ENCODE peak calls at places on chromosomes 12 and 14, in six cellular contexts. S is left ventricle myocardium inferior; Q is naive thymus-derived CD4-positive, alpha-beta T cell; M is CD4-positive, CD25-positive, alpha-beta regulatory T cell; X is CD8-positive, alpha-beta memory T cell; Z is upper lobe of left lung. F is an unnamed sample.

GRCh38 chr12:119565404-119565803 is 28.2 kb upstream of the TMEM233 start:
- DNase-seq in X (no peak), M (no peak), Z (no peak), S (no peak), Q (no peak), F (no peak)

GRCh38 chr14:69559581-69560011 is 15.1 kb downstream of the CCDC177 start:
- DNase-seq in M (no peak), Z (no peak), S (no peak), Q (no peak), X (no peak), F (no peak)

GRCh38 chr14:24430143-24430681 is 458 bp downstream of the KHNYN start:
- DNase-seq in Q (peak; percentile 56), Z (peak; percentile 95), X (peak; percentile 63), M (no peak), S (peak; percentile 87), F (peak; percentile 90)

GRCh38 chr12:49044660-49045059 is 15.9 kb downstream of the KMT2D start:
- DNase-seq in S (no peak), X (no peak), Z (peak; percentile 33), Q (no peak), M (no peak), F (no peak)

GRCh38 chr14:104974665-104975390 is 3.3 kb downstream of the AHNAK2 start:
- DNase-seq in S (peak; percentile 9), Z (no peak), X (no peak), Q (no peak), M (no peak), F (no peak)

GRCh38 chr12:53694746-53695145 is 18.9 kb upstream of the ATP5MC2 start:
- DNase-seq in S (no peak), Z (peak; percentile 29), M (no peak), Q (no peak), X (no peak), F (no peak)

GRCh38 chr12:120767071-120768024 is 41.7 kb downstream of the ACADS start:
- DNase-seq in M (no peak), X (no peak), Z (no peak), S (no peak), Q (no peak), F (no peak)

GRCh38 chr12:46661161-46661845 is 164.5 kb downstream of the SLC38A4 start:
- DNase-seq in Q (peak; percentile 51), M (no peak), X (no peak), Z (no peak), S (no peak), F (no peak)

GRCh38 chr14:103164786-103165185 is 41.5 kb downstream of the TNFAIP2 start:
- DNase-seq in M (no peak), Q (no peak), X (no peak), S (no peak), Z (peak; percentile 62), F (no peak)
- H3K4me3 ChIP-seq in M (no peak overlapping the region), Q (no peak overlapping the region), X (no peak overlapping the region), S (no peak overlapping the region), Z (no peak overlapping the region), F (no peak overlapping the region)

GRCh38 chr14:101577221-101577909 is 16.1 kb downstream of the DIO3 start:
- DNase-seq in M (no peak), X (no peak), Z (no peak), Q (no peak), S (no peak), F (no peak)

GRCh38 chr14:101575581-101575980 is 14.3 kb downstream of the DIO3 start:
- DNase-seq in M (no peak), Z (no peak), S (no peak), Q (no peak), X (no peak), F (no peak)

GRCh38 chr14:101581806-101582205 is 20.5 kb downstream of the DIO3 start:
- DNase-seq in Q (no peak), S (no peak), M (no peak), X (peak; percentile 19), Z (peak; percentile 26), F (no peak)

GRCh38 chr14:101579372-101580080 is 18.2 kb downstream of the DIO3 start:
- DNase-seq in M (no peak), Z (no peak), Q (no peak), S (no peak), X (peak; percentile 19), F (no peak)

GRCh38 chr14:101578489-101578888 is 17.2 kb downstream of the DIO3 start:
- DNase-seq in Z (no peak), S (no peak), Q (no peak), X (no peak), M (no peak), F (no peak)
- H3K27ac ChIP-seq in Z (no peak overlapping the region), S (no peak overlapping the region), Q (no peak overlapping the region), X (no peak overlapping the region), M (no peak overlapping the region), F (no peak overlapping the region)

GRCh38 chr14:52944267-52944666 is 6.6 kb downstream of the FERMT2 start:
- DNase-seq in X (no peak), Z (no peak), S (no peak), Q (no peak), M (no peak), F (no peak)
- H3K4me1 ChIP-seq in X (peaks cover 4% of the 10 kb centered on the region), Z (peaks cover 11% of the 10 kb centered on the region), S (peaks cover 94% of the 10 kb centered on the region), Q (no peaks in the 10 kb centered on the region), M (peaks cover 5% of the 10 kb centered on the region), F (peaks cover 45% of the 10 kb centered on the region)

GRCh38 chr12:25266522-25266921 is 15.8 kb upstream of the KRAS start:
- DNase-seq in Z (no peak), M (no peak), Q (no peak), X (no peak), S (no peak), F (no peak)
- H3K4me3 ChIP-seq in Z (no peak overlapping the region), M (no peak overlapping the region), Q (no peak overlapping the region), X (no peak overlapping the region), S (no peak overlapping the region), F (no peak overlapping the region)

DNA sequence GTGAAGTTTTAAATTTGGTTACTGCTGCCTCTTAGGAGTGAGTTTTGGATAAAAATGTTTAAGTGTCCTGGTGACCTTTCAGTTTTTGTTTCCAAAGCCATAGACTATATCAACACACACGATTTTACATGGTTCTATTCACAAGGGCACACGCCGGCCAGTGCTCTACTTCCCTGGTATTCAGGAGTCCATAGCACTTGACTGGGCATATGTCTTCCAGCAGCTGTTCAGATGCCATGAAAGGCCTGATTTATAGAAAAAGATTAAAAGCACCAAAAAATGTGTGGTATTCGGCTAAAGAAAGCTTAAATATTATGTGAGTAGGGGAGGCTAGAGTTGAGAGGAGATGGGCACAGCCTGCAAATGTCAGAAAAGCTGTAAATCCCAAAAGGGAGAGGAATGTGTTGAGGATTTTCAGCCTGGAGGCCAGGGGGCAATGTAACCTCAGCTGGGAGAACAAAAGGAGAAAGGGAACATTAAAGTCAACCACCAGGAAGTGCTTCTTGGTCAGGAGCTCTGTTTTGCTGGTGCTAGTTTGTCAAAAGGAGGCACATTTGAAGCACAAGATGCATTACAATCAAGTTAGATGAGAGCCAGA is 478.4 kb downstream of the RAD51B start:
- DNase-seq in M (no peak), X (no peak), Z (no peak), S (no peak), Q (no peak), F (no peak)
- H3K27ac ChIP-seq in M (no peak overlapping the region), X (no peak overlapping the region), Z (no peak overlapping the region), S (no peak overlapping the region), Q (no peak overlapping the region), F (no peak overlapping the region)

DNA sequence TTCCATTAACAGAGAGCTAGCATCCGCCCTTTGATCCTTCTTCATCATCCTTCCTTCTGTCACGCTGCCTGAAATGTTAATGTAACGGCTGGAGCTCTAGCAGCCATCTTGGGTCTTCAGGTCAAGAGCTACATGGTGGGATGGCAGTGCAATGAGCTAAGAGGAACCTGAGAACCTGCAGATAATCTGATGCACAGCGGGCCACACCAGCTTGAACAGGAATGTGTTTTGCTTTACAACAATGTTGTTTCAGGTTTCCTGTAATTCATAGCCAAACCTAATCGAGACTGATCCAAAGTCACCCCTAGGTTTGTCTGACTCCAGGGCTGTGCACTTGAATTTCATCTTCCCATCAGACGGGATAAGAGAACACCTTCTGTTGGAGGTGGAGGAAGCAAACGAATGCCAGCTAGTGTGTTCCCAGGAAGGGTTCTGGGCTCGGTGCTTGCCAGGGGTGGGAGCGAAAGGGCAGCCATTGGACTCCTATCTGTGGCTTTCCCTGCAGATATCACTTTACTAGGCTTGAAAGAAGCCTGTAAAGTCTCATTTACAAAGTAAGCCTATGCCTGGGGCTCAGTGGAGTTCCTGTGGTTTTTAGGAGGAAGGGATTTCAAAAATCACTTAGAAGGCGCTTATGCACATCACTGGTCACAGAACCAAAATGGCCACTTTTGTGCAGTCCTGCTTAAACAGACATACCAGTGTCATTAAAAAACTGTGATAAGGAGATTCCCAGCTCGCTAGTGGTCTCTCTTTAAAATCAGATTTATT is 22.9 kb downstream of the CLMN start:
- DNase-seq in Z (no peak), S (no peak), M (no peak), Q (no peak), X (no peak), F (no peak)
- H3K4me1 ChIP-seq in Z (peaks cover 4% of the 10 kb centered on the region), S (peaks cover 23% of the 10 kb centered on the region), M (no peaks in the 10 kb centered on the region), Q (no peaks in the 10 kb centered on the region), X (no peaks in the 10 kb centered on the region), F (peaks cover 3% of the 10 kb centered on the region)

DNA sequence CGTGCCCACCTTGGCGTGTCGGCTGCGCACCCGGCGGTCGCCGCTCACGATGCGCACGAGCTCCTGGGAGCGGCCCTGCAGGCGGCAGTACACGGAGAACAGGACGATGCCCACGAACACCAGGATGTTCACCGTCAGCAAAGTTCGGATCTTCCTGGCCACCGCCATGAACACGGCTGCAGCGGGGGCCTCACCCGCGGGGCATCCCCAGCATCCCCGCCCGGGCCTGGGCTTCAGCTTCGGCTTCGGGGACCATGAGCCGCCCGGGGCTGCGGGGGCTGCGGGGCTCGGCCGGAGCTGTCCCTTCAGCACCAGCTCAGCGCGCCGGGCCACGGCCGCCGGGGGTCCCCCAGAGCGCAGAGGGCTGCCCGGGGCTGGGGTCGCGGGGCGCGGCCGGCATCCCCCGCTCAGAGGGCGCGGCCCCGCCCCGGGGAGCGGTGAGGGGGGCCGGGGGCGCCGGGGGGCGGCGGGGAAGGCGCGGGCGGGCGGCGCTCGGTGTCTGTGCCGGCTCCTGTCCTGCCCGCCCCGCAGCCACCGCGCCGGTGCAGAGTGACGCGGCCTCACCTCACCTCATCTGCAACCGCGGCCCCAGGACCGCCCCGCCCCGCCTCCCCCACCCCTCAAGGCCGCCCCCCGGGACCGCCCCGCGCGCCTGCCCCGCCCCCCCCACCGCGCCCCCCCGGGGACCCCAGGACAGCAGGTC is at the start of gene GALNT9:
- DNase-seq in M (no peak), Z (peak; percentile 85), Q (peak; percentile 20), S (no peak), X (no peak), F (no peak)
- H3K4me3 ChIP-seq in M (no peak within 1 kb of the TSS), Z (no peak within 1 kb of the TSS), Q (no peak within 1 kb of the TSS), S (no peak within 1 kb of the TSS), X (no peak within 1 kb of the TSS), F (no peak within 1 kb of the TSS)

F was measured in psoas muscle.